ENCODE peak calls at places on chromosomes 5 and 9, in ten cellular contexts. One of them, this sample, is unnamed.

GRCh38 chr5:170302729-170303501 is 5.3 kb upstream of the LCP2 start:
- DNase-seq in fibroblast of lung: no peak
- DNase-seq in GM23338: no peak
- DNase-seq in mammary epithelial cell: no peak
- DNase-seq in keratinocyte: no peak
- DNase-seq in IMR-90: no peak
- DNase-seq in neural progenitor cell: no peak
- DNase-seq in HCT116: no peak
- DNase-seq in OCI-LY7: peak; percentile 82
- DNase-seq in SK-N-SH: no peak
- DNase-seq in this sample: no peak

GRCh38 chr5:61184708-61185107 is 22.4 kb upstream of the SMIM15 start:
- DNase-seq in SK-N-SH: no peak
- DNase-seq in HCT116: no peak
- DNase-seq in mammary epithelial cell: no peak
- DNase-seq in IMR-90: peak; percentile 57
- DNase-seq in fibroblast of lung: peak; percentile 77
- DNase-seq in OCI-LY7: no peak
- DNase-seq in neural progenitor cell: no peak
- DNase-seq in GM23338: no peak
- DNase-seq in keratinocyte: no peak
- DNase-seq in this sample: peak; percentile 33

GRCh38 chr9:3608011-3608410 is 82.2 kb upstream of the RFX3 start:
- DNase-seq in neural progenitor cell: no peak
- DNase-seq in SK-N-SH: no peak
- DNase-seq in fibroblast of lung: no peak
- DNase-seq in HCT116: no peak
- DNase-seq in mammary epithelial cell: no peak
- DNase-seq in OCI-LY7: no peak
- DNase-seq in GM23338: no peak
- DNase-seq in IMR-90: no peak
- DNase-seq in keratinocyte: no peak
- DNase-seq in this sample: no peak

GRCh38 chr5:88033191-88033590 is 235.5 kb downstream of the TMEM161B start:
- DNase-seq in OCI-LY7: no peak
- DNase-seq in HCT116: no peak
- DNase-seq in mammary epithelial cell: no peak
- DNase-seq in SK-N-SH: no peak
- DNase-seq in fibroblast of lung: no peak
- DNase-seq in GM23338: no peak
- DNase-seq in keratinocyte: no peak
- DNase-seq in IMR-90: no peak
- DNase-seq in neural progenitor cell: no peak
- DNase-seq in this sample: no peak

GRCh38 chr5:146291421-146292074 is 47.1 kb upstream of the POU4F3 start:
- DNase-seq in keratinocyte: no peak
- DNase-seq in OCI-LY7: peak; percentile 63
- DNase-seq in IMR-90: peak; percentile 33
- DNase-seq in HCT116: peak; percentile 23
- DNase-seq in SK-N-SH: peak; percentile 56
- DNase-seq in mammary epithelial cell: peak; percentile 26
- DNase-seq in fibroblast of lung: peak; percentile 57
- DNase-seq in GM23338: peak; percentile 82
- DNase-seq in neural progenitor cell: peak; percentile 79
- DNase-seq in this sample: peak; percentile 65

GRCh38 chr9:137721479-137721878 is 102.7 kb downstream of the EHMT1 start:
- DNase-seq in HCT116: no peak
- DNase-seq in IMR-90: no peak
- DNase-seq in OCI-LY7: no peak
- DNase-seq in SK-N-SH: no peak
- DNase-seq in mammary epithelial cell: no peak
- DNase-seq in neural progenitor cell: no peak
- DNase-seq in keratinocyte: no peak
- DNase-seq in GM23338: no peak
- DNase-seq in fibroblast of lung: no peak
- DNase-seq in this sample: no peak

GRCh38 chr5:141822134-141822533 is 56.1 kb downstream of the PCDH1 start:
- DNase-seq in GM23338: peak; percentile 3
- DNase-seq in fibroblast of lung: peak; percentile 81
- DNase-seq in neural progenitor cell: no peak
- DNase-seq in SK-N-SH: no peak
- DNase-seq in OCI-LY7: no peak
- DNase-seq in HCT116: no peak
- DNase-seq in keratinocyte: no peak
- DNase-seq in IMR-90: peak; percentile 50
- DNase-seq in mammary epithelial cell: no peak
- DNase-seq in this sample: peak; percentile 74

GRCh38 chr5:148146487-148146886 is 21.9 kb upstream of the SPINK14 start:
- DNase-seq in neural progenitor cell: no peak
- DNase-seq in GM23338: no peak
- DNase-seq in keratinocyte: no peak
- DNase-seq in mammary epithelial cell: no peak
- DNase-seq in SK-N-SH: no peak
- DNase-seq in HCT116: no peak
- DNase-seq in IMR-90: no peak
- DNase-seq in OCI-LY7: no peak
- DNase-seq in fibroblast of lung: no peak
- DNase-seq in this sample: no peak

DNA sequence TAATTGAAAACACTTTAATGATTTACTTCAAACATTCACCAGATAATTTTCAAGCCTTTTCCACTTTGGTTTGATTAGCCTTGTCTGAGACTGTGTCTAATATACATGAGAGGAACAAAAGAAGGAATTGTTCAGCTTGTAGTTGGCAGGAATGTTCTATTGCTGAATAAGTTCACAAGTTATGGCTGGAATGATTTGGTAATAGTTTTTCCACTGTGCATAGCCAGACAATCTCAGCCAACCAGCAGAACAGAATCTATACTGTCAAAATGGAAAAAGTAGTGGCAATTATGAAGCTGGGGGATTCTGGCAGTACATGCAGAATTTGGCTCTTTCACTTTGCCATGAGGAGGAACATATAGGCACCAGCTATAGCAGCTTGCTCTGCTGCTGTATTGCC is 150.4 kb downstream of the PRR16 start:
- DNase-seq in mammary epithelial cell: peak; percentile 52
- DNase-seq in SK-N-SH: no peak
- DNase-seq in HCT116: no peak
- DNase-seq in OCI-LY7: no peak
- DNase-seq in IMR-90: peak; percentile 70
- DNase-seq in GM23338: no peak
- DNase-seq in neural progenitor cell: no peak
- DNase-seq in keratinocyte: no peak
- DNase-seq in fibroblast of lung: peak; percentile 68
- DNase-seq in this sample: peak; percentile 85
- H3K4me1 ChIP-seq in mammary epithelial cell: peaks cover 44% of the 10 kb centered on the region
- H3K4me1 ChIP-seq in SK-N-SH: peaks cover 37% of the 10 kb centered on the region
- H3K4me1 ChIP-seq in HCT116: peaks cover 9% of the 10 kb centered on the region
- H3K4me1 ChIP-seq in OCI-LY7: no peaks in the 10 kb centered on the region
- H3K4me1 ChIP-seq in IMR-90: peaks cover 10% of the 10 kb centered on the region
- H3K4me1 ChIP-seq in GM23338: peaks cover 4% of the 10 kb centered on the region
- H3K4me1 ChIP-seq in neural progenitor cell: peaks cover 8% of the 10 kb centered on the region
- H3K4me1 ChIP-seq in keratinocyte: peaks cover 18% of the 10 kb centered on the region
- H3K4me1 ChIP-seq in fibroblast of lung: peaks cover 9% of the 10 kb centered on the region
- H3K4me1 ChIP-seq in this sample: peaks cover 71% of the 10 kb centered on the region

GRCh38 chr5:137633896-137634295 is 102.0 kb downstream of the KLHL3 start:
- DNase-seq in fibroblast of lung: no peak
- DNase-seq in keratinocyte: no peak
- DNase-seq in IMR-90: no peak
- DNase-seq in OCI-LY7: no peak
- DNase-seq in SK-N-SH: no peak
- DNase-seq in mammary epithelial cell: no peak
- DNase-seq in HCT116: no peak
- DNase-seq in GM23338: no peak
- DNase-seq in neural progenitor cell: no peak
- DNase-seq in this sample: no peak

GRCh38 chr5:137636846-137637515 is 98.9 kb downstream of the KLHL3 start:
- DNase-seq in SK-N-SH: no peak
- DNase-seq in neural progenitor cell: no peak
- DNase-seq in keratinocyte: no peak
- DNase-seq in OCI-LY7: no peak
- DNase-seq in fibroblast of lung: no peak
- DNase-seq in HCT116: no peak
- DNase-seq in GM23338: no peak
- DNase-seq in IMR-90: no peak
- DNase-seq in mammary epithelial cell: no peak
- DNase-seq in this sample: no peak

GRCh38 chr5:137632716-137633115 is 103.2 kb downstream of the KLHL3 start:
- DNase-seq in neural progenitor cell: no peak
- DNase-seq in mammary epithelial cell: no peak
- DNase-seq in GM23338: no peak
- DNase-seq in fibroblast of lung: peak; percentile 25
- DNase-seq in keratinocyte: no peak
- DNase-seq in OCI-LY7: no peak
- DNase-seq in HCT116: no peak
- DNase-seq in SK-N-SH: no peak
- DNase-seq in IMR-90: peak; percentile 47
- DNase-seq in this sample: no peak

GRCh38 chr5:137636076-137636475 is 99.8 kb downstream of the KLHL3 start:
- DNase-seq in mammary epithelial cell: no peak
- DNase-seq in neural progenitor cell: no peak
- DNase-seq in SK-N-SH: no peak
- DNase-seq in GM23338: no peak
- DNase-seq in HCT116: no peak
- DNase-seq in keratinocyte: no peak
- DNase-seq in fibroblast of lung: no peak
- DNase-seq in OCI-LY7: no peak
- DNase-seq in IMR-90: no peak
- DNase-seq in this sample: no peak

GRCh38 chr5:137635521-137635921 is 100.4 kb downstream of the KLHL3 start:
- DNase-seq in GM23338: no peak
- DNase-seq in mammary epithelial cell: no peak
- DNase-seq in SK-N-SH: no peak
- DNase-seq in OCI-LY7: no peak
- DNase-seq in HCT116: no peak
- DNase-seq in neural progenitor cell: no peak
- DNase-seq in IMR-90: peak; percentile 4
- DNase-seq in fibroblast of lung: no peak
- DNase-seq in keratinocyte: no peak
- DNase-seq in this sample: no peak
- H3K27ac ChIP-seq in GM23338: no peak overlapping the region
- H3K27ac ChIP-seq in mammary epithelial cell: no peak overlapping the region
- H3K27ac ChIP-seq in SK-N-SH: no peak overlapping the region
- H3K27ac ChIP-seq in OCI-LY7: no peak overlapping the region
- H3K27ac ChIP-seq in HCT116: no peak overlapping the region
- H3K27ac ChIP-seq in neural progenitor cell: no peak overlapping the region
- H3K27ac ChIP-seq in IMR-90: no peak overlapping the region
- H3K27ac ChIP-seq in fibroblast of lung: no peak overlapping the region
- H3K27ac ChIP-seq in keratinocyte: no peak overlapping the region
- H3K27ac ChIP-seq in this sample: no peak overlapping the region

DNA sequence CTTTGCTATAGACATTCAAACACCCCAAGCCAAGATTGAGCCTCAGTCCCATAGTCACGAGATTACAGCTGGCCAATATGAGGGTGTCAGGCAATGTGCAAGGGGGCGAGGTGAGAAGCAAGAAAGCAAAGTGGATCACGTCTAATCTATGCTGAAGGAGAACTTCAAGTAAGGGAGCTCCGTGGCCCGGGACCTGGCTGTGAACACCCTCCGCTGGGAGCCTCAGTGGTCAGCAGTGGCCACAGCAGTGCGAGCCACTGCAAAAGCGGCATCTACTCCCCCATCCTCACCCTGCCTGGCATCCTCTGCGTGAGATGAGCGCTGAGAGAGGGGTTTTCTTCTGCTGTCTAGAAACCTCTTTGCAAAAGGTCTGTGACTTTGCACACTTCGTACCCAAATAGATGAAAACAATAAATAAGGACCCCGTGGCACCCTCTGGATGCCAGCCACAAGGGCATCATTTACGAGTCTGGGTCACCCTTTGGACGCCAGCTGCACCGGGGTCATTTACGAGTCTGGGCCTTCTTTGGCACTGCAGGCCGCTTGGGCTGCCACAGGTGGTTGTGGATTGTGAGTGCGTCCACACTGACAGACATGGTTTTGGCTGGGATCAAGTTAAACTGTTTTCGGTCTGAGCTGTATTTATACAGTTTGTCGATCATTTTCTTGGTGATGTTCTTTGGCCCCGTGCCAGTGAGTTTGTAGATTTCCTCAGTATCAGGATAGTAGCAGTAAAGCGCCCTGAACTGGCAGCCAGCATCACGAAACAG is 96.4 kb downstream of the CAMSAP1 start:
- DNase-seq in GM23338: no peak
- DNase-seq in mammary epithelial cell: no peak
- DNase-seq in fibroblast of lung: no peak
- DNase-seq in HCT116: no peak
- DNase-seq in IMR-90: no peak
- DNase-seq in SK-N-SH: no peak
- DNase-seq in neural progenitor cell: no peak
- DNase-seq in keratinocyte: no peak
- DNase-seq in OCI-LY7: no peak
- DNase-seq in this sample: no peak
- H2AFZ ChIP-seq in GM23338: no peak overlapping the region
- H2AFZ ChIP-seq in mammary epithelial cell: no peak overlapping the region
- H2AFZ ChIP-seq in fibroblast of lung: no peak overlapping the region
- H2AFZ ChIP-seq in HCT116: no peak overlapping the region
- H2AFZ ChIP-seq in IMR-90: no peak overlapping the region
- H2AFZ ChIP-seq in SK-N-SH: no peak overlapping the region
- H2AFZ ChIP-seq in neural progenitor cell: no peak overlapping the region
- H2AFZ ChIP-seq in keratinocyte: no peak overlapping the region
- H2AFZ ChIP-seq in OCI-LY7: no peak overlapping the region
- H2AFZ ChIP-seq in this sample: no peak overlapping the region

GRCh38 chr9:120923620-120924328 is 2.8 kb downstream of the TRAF1 start:
- DNase-seq in OCI-LY7: no peak
- DNase-seq in GM23338: no peak
- DNase-seq in HCT116: no peak
- DNase-seq in mammary epithelial cell: no peak
- DNase-seq in fibroblast of lung: no peak
- DNase-seq in SK-N-SH: no peak
- DNase-seq in IMR-90: no peak
- DNase-seq in keratinocyte: no peak
- DNase-seq in neural progenitor cell: no peak
- DNase-seq in this sample: no peak

GRCh38 chr9:120920495-120921178 is 6.0 kb downstream of the TRAF1 start:
- DNase-seq in IMR-90: no peak
- DNase-seq in mammary epithelial cell: no peak
- DNase-seq in OCI-LY7: no peak
- DNase-seq in SK-N-SH: peak; percentile 47
- DNase-seq in keratinocyte: no peak
- DNase-seq in fibroblast of lung: no peak
- DNase-seq in HCT116: no peak
- DNase-seq in GM23338: no peak
- DNase-seq in neural progenitor cell: no peak
- DNase-seq in this sample: no peak

GRCh38 chr9:120919639-120920494 is 6.7 kb downstream of the TRAF1 start:
- DNase-seq in mammary epithelial cell: no peak
- DNase-seq in fibroblast of lung: no peak
- DNase-seq in keratinocyte: no peak
- DNase-seq in neural progenitor cell: no peak
- DNase-seq in HCT116: no peak
- DNase-seq in OCI-LY7: no peak
- DNase-seq in SK-N-SH: no peak
- DNase-seq in IMR-90: no peak
- DNase-seq in GM23338: no peak
- DNase-seq in this sample: no peak

GRCh38 chr9:120922404-120923173 is 4.0 kb downstream of the TRAF1 start:
- DNase-seq in HCT116: no peak
- DNase-seq in OCI-LY7: no peak
- DNase-seq in neural progenitor cell: no peak
- DNase-seq in SK-N-SH: no peak
- DNase-seq in GM23338: no peak
- DNase-seq in mammary epithelial cell: no peak
- DNase-seq in keratinocyte: no peak
- DNase-seq in IMR-90: no peak
- DNase-seq in fibroblast of lung: no peak
- DNase-seq in this sample: no peak

DNA sequence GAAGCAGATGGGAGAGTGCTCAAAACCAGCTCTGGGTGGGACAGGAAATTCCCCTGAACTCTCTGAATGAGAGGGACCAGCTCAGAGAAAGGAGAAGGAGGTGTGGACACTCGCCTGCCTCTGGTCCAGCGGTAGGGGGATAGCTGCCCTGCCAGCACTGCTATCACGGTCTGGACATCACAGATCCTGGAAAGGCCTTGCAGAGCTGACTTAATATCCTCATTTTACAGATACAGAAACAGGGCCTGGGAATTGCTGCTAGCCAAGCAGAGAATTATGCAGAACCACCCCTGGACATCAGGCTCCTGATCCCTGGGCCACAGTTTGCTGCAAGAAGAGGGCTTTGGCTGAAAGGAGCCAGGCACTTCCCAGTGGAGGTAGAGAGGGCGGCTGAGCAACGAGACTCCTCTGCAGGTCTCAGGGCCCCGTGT is 4.8 kb downstream of the TRAF1 start:
- DNase-seq in keratinocyte: no peak
- DNase-seq in GM23338: no peak
- DNase-seq in SK-N-SH: peak; percentile 74
- DNase-seq in HCT116: no peak
- DNase-seq in neural progenitor cell: no peak
- DNase-seq in IMR-90: no peak
- DNase-seq in OCI-LY7: peak; percentile 17
- DNase-seq in mammary epithelial cell: no peak
- DNase-seq in fibroblast of lung: no peak
- DNase-seq in this sample: no peak
- H3K4me1 ChIP-seq in keratinocyte: peaks cover 3% of the 10 kb centered on the region
- H3K4me1 ChIP-seq in GM23338: peaks cover 46% of the 10 kb centered on the region
- H3K4me1 ChIP-seq in SK-N-SH: peaks cover 29% of the 10 kb centered on the region
- H3K4me1 ChIP-seq in HCT116: no peaks in the 10 kb centered on the region
- H3K4me1 ChIP-seq in neural progenitor cell: no peaks in the 10 kb centered on the region
- H3K4me1 ChIP-seq in IMR-90: peaks cover 28% of the 10 kb centered on the region
- H3K4me1 ChIP-seq in OCI-LY7: peaks cover 70% of the 10 kb centered on the region
- H3K4me1 ChIP-seq in mammary epithelial cell: peaks cover 19% of the 10 kb centered on the region
- H3K4me1 ChIP-seq in fibroblast of lung: peaks cover 10% of the 10 kb centered on the region
- H3K4me1 ChIP-seq in this sample: peaks cover 21% of the 10 kb centered on the region

This sample was measured in GM23248.